ENCODE peak calls at places on chromosomes 12 and 14, in six cellular contexts. O, E, V, R, L and N are unnamed samples.

GRCh38 chr14:105328070-105328677 is 13.6 kb downstream of the PACS2 start:
- DNase-seq in O (no peak), E (no peak), V (no peak), R (peak), L (no peak), N (no peak)

GRCh38 chr12:61821381-61821780 is 438.8 kb upstream of the USP15 start:
- DNase-seq in O (no peak), E (no peak), V (no peak), R (no peak), L (no peak), N (no peak)

GRCh38 chr12:131608740-131609665 is 101.9 kb upstream of the SFSWAP start:
- DNase-seq in O (peak), E (no peak), V (peak), R (peak), L (peak), N (no peak)

GRCh38 chr14:64671591-64671990 is 32.6 kb upstream of the PLEKHG3 start:
- DNase-seq in O (peak), E (no peak), V (no peak), R (peak), L (peak), N (no peak)

GRCh38 chr14:57486767-57487379 is 6.8 kb downstream of the CCDC198 start:
- DNase-seq in O (peak), E (no peak), V (no peak), R (peak), L (peak), N (peak)

GRCh38 chr12:53750812-53751335 is 905 bp downstream of the CISTR start:
- DNase-seq in O (no peak), E (no peak), V (no peak), R (peak), L (no peak), N (no peak)

GRCh38 chr12:47730341-47730744 is 5.1 kb upstream of the ENDOU start:
- DNase-seq in O (no peak), E (no peak), V (no peak), R (no peak), L (no peak), N (no peak)

GRCh38 chr12:129887047-129887568 is 16.7 kb downstream of the TMEM132D start:
- DNase-seq in O (no peak), E (no peak), V (no peak), R (no peak), L (no peak), N (no peak)

GRCh38 chr12:110262442-110263388 is 18.3 kb upstream of the ATP2A2 start:
- DNase-seq in O (peak), E (no peak), V (no peak), R (no peak), L (peak), N (no peak)

GRCh38 chr12:7142057-7142644 is 12.0 kb downstream of the CLSTN3 start:
- DNase-seq in O (peak), E (no peak), V (no peak), R (peak), L (peak), N (no peak)

GRCh38 chr12:106445981-106446380 is 88.4 kb downstream of the POLR3B start:
- DNase-seq in O (no peak), E (no peak), V (no peak), R (no peak), L (no peak), N (no peak)

GRCh38 chr12:75526655-75527511 is 15.5 kb upstream of the KRR1 start:
- DNase-seq in O (peak), E (peak), V (no peak), R (peak), L (peak), N (peak)

GRCh38 chr14:23573384-23573783 is 5.2 kb downstream of the JPH4 start:
- DNase-seq in O (no peak), E (no peak), V (no peak), R (no peak), L (no peak), N (no peak)

GRCh38 chr12:13444076-13444475 is 247.6 kb downstream of the EMP1 start:
- DNase-seq in O (no peak), E (no peak), V (no peak), R (no peak), L (no peak), N (no peak)

GRCh38 chr12:23888396-23889068 is 60.9 kb downstream of the SOX5 start:
- DNase-seq in O (no peak), E (no peak), V (no peak), R (peak), L (no peak), N (no peak)

GRCh38 chr14:70947739-70948138 is 40.5 kb downstream of the PCNX1 start:
- DNase-seq in O (no peak), E (no peak), V (no peak), R (no peak), L (no peak), N (no peak)

GRCh38 chr14:88500611-88501010 is 54.2 kb downstream of the PTPN21 start:
- DNase-seq in O (no peak), E (no peak), V (no peak), R (no peak), L (no peak), N (no peak)

GRCh38 chr12:4723226-4723625 is 3.0 kb downstream of the GALNT8 start:
- DNase-seq in O (no peak), E (no peak), V (no peak), R (no peak), L (no peak), N (no peak)

GRCh38 chr14:67461341-67461985 is 27.1 kb downstream of the TMEM229B start:
- DNase-seq in O (no peak), E (no peak), V (no peak), R (no peak), L (no peak), N (no peak)

GRCh38 chr12:39443704-39444234 is 849 bp upstream of the KIF21A start:
- DNase-seq in O (peak), E (no peak), V (no peak), R (no peak), L (no peak), N (no peak)

GRCh38 chr12:127241056-127241830 is 1025.7 kb upstream of the TMEM132C start:
- DNase-seq in O (no peak), E (no peak), V (no peak), R (no peak), L (no peak), N (no peak)

GRCh38 chr14:106657460-106657859 is 1131.1 kb downstream of the TMEM121 start:
- DNase-seq in O (no peak), E (no peak), V (no peak), R (peak), L (no peak), N (no peak)

GRCh38 chr12:53048780-53049401 is 974 bp upstream of the TNS2 start:
- DNase-seq in O (peak), E (no peak), V (no peak), R (peak), L (peak), N (no peak)

GRCh38 chr14:72801381-72801812 is 92.5 kb downstream of the DPF3 start:
- DNase-seq in O (no peak), E (no peak), V (no peak), R (no peak), L (no peak), N (no peak)

GRCh38 chr12:82904219-82904795 is 217.6 kb downstream of the TMTC2 start:
- DNase-seq in O (no peak), E (no peak), V (no peak), R (peak), L (no peak), N (no peak)

GRCh38 chr12:81245458-81245857 is 167.6 kb downstream of the ACSS3 start:
- DNase-seq in O (no peak), E (no peak), V (no peak), R (no peak), L (no peak), N (no peak)

DNA sequence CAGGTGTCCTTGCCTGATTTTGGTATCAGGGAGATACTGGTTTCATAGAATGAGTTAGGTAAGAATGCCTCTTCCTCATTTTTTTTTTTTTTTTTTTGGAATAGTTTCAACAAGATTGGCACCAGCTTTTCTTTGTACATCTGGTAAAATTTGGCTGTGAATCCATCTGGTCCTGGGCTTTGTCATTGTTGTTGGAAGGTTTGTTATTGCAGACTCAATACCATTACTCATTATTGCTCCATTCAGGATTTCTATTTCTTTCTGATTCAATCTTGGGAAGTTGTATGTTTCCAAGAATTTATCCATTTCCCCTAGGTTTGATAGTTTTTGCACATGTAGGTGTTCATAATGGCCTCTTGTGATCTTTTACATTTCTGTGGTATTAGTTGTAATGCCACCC is 126.0 kb upstream of the KITLG start:
- DNase-seq in O (no peak), E (no peak), V (no peak), R (no peak), L (no peak), N (no peak)
- TF ChIP-seq GABPA in O (no peak), E (no peak), V (no peak), R (no peak), L (no peak), N (no peak)

GRCh38 chr12:56087220-56087619 is 7.3 kb downstream of the ERBB3 start:
- DNase-seq in O (no peak), E (no peak), V (no peak), R (no peak), L (peak), N (no peak)

GRCh38 chr12:56082967-56083366 is 3.0 kb downstream of the ERBB3 start:
- DNase-seq in O (peak), E (no peak), V (no peak), R (no peak), L (peak), N (no peak)

GRCh38 chr12:56086096-56086495 is 6.1 kb downstream of the ERBB3 start:
- DNase-seq in O (no peak), E (no peak), V (no peak), R (no peak), L (peak), N (no peak)

GRCh38 chr12:56086608-56087007 is 6.6 kb downstream of the ERBB3 start:
- DNase-seq in O (no peak), E (no peak), V (no peak), R (no peak), L (peak), N (no peak)

DNA sequence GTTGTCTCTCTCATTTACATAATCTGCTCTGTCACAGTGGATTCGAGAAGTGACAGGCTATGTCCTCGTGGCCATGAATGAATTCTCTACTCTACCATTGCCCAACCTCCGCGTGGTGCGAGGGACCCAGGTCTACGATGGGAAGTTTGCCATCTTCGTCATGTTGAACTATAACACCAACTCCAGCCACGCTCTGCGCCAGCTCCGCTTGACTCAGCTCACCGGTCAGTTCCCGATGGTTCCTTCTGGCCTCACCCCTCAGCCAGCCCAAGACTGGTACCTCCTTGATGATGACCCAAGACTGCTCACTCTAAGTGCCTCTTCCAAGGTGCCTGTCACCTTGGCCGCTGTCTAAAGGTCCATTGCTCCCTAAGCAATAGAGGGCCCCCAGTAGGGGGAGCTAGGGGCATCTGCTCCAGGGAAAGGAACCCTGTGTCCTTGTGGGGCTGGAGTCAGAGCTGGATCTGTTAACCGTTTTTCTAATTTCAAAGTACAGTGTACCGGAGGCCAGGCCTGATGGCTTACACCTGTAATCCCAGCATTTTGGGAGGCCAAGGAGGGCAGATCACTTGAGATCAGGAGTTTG is 5.1 kb downstream of the ERBB3 start:
- DNase-seq in O (no peak), E (no peak), V (no peak), R (no peak), L (peak), N (peak)
- TF ChIP-seq GABPA in O (no peak), E (no peak), V (no peak), R (no peak), L (no peak), N (no peak)

DNA sequence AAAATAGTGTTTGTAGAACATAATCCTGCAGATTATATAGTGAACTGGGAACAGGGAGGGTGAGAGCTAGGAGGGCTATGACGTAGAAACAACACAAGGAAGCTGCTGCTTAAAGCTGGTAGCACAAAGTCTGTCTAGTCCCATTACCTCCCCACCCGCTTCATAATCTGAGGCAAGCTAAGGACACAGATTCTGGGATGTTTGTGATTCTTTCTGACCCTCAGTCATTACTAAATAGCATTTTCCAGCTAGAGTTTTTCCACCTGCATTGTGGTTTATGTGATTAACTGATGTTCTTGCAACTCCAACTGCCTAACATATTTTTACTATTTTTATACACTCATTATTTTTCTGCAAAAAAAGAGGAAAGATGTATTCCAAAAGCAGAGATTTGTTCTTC is 293.3 kb upstream of the FAR2 start:
- DNase-seq in O (no peak), E (no peak), V (no peak), R (no peak), L (no peak), N (no peak)
- TF ChIP-seq GABPA in O (no peak), E (no peak), V (no peak), R (no peak), L (no peak), N (no peak)

GRCh38 chr12:31715283-31715825 is 13.5 kb downstream of the AMN1 start:
- DNase-seq in O (peak), E (peak), V (no peak), R (no peak), L (peak), N (peak)
- TF ChIP-seq GABPA in O (no peak), E (no peak), V (no peak), R (no peak), L (peak), N (no peak)

GRCh38 chr12:77685112-77685511 is 145.6 kb upstream of the NAV3 start:
- DNase-seq in O (peak), E (peak), V (no peak), R (peak), L (no peak), N (peak)
- TF ChIP-seq GABPA in O (no peak), E (no peak), V (no peak), R (no peak), L (no peak), N (no peak)

GRCh38 chr14:22544406-22544805 is 44.6 kb downstream of the DAD1 start:
- DNase-seq in O (no peak), E (no peak), V (no peak), R (no peak), L (no peak), N (no peak)
- TF ChIP-seq GABPA in O (no peak), E (no peak), V (no peak), R (no peak), L (no peak), N (no peak)

DNA sequence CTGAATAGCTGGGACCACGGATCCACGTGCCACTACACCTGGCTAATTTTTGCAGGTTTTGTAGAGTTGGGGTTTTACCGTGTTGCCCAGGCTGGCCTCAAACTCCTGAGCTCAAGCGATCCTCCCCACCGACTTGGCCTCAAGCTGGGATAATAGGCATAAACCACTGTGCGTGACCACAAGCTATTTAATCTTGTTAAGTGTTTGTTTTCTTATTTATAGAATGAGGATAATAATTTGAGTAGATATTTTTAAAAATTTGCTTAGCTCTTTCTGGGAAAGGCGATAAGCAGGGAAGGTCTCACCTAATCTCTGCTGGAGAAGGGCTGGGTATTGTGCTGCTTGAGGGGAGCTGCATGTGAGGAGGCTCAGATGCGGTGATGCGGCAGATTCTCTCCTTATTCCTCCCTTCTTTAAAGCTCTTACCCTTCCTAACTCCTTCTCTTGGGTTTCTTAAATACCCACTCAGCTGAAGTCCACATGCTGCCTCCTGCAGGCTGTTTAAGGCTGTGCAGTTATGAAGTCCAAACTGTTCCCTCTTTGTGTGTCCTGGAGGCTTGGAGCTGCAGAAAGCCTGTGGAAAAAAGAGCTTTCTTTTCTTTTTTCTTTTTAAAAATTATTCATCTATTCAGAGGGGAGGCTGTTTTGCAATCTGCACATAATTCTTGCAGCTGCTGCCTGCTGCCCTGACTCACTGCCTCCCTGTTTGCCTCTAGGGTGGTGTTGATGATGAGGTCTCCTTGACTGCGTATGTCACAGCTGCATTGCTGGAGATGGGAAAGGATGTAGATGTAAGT is 37.9 kb downstream of the A2ML1 start:
- DNase-seq in O (peak), E (no peak), V (peak), R (peak), L (peak), N (peak)
- TF ChIP-seq GABPA in O (no peak), E (no peak), V (no peak), R (no peak), L (no peak), N (no peak)

GRCh38 chr12:122893208-122894151 is 2.4 kb downstream of the VPS37B start:
- DNase-seq in O (no peak), E (no peak), V (no peak), R (no peak), L (no peak), N (no peak)
- TF ChIP-seq GABPA in O (no peak), E (peak), V (no peak), R (no peak), L (no peak), N (no peak)